ENCODE peak calls at places on chromosome 16, in ten cellular contexts. I, Z, Q, L, E, N, G, R, P and O are unnamed samples.

GRCh38 chr16:81096715-81097208 is 567 bp upstream of the GCSH start:
- DNase-seq in I (no peak), Z (no peak), Q (no peak), L (no peak), E (no peak), N (no peak), G (no peak), R (no peak), P (no peak), O (no peak)

GRCh38 chr16:30748634-30749445 is 615 bp downstream of the PHKG2 start:
- DNase-seq in I (peak; percentile 52), Z (peak; percentile 83), Q (no peak), L (no peak), E (peak; percentile 32), N (peak; percentile 57), G (peak; percentile 50), R (no peak), P (peak; percentile 34), O (no peak)

GRCh38 chr16:29848420-29849297 is 14.4 kb downstream of the CDIPT start:
- DNase-seq in I (peak; percentile 63), Z (peak; percentile 86), Q (peak; percentile 82), L (peak; percentile 81), E (peak; percentile 39), N (peak; percentile 80), G (peak; percentile 39), R (peak; percentile 81), P (peak; percentile 55), O (peak; percentile 79)

GRCh38 chr16:30984669-30985400 is at the start of gene HSD3B7:
- DNase-seq in I (peak; percentile 68), Z (peak; percentile 96), Q (peak; percentile 79), L (peak; percentile 93), E (peak; percentile 64), N (peak; percentile 83), G (peak; percentile 63), R (peak; percentile 91), P (peak; percentile 79), O (peak; percentile 63)

GRCh38 chr16:29745126-29745852 is 501 bp downstream of the C16orf54 start:
- DNase-seq in I (no peak), Z (no peak), Q (peak; percentile 69), L (no peak), E (no peak), N (no peak), G (no peak), R (no peak), P (no peak), O (no peak)

GRCh38 chr16:60203525-60204124 is 1469.5 kb upstream of the GOT2 start:
- DNase-seq in I (peak; percentile 2), Z (no peak), Q (no peak), L (no peak), E (peak; percentile 2), N (peak; percentile 47), G (peak; percentile 35), R (no peak), P (peak; percentile 20), O (no peak)

GRCh38 chr16:72947379-72948237 is 100.3 kb downstream of the ZFHX3 start:
- DNase-seq in I (no peak), Z (no peak), Q (no peak), L (no peak), E (no peak), N (no peak), G (peak; percentile 24), R (no peak), P (no peak), O (no peak)

GRCh38 chr16:4257646-4258556 is 14.9 kb downstream of the TFAP4 start:
- DNase-seq in I (no peak), Z (no peak), Q (no peak), L (peak; percentile 58), E (no peak), N (no peak), G (no peak), R (no peak), P (no peak), O (no peak)

DNA sequence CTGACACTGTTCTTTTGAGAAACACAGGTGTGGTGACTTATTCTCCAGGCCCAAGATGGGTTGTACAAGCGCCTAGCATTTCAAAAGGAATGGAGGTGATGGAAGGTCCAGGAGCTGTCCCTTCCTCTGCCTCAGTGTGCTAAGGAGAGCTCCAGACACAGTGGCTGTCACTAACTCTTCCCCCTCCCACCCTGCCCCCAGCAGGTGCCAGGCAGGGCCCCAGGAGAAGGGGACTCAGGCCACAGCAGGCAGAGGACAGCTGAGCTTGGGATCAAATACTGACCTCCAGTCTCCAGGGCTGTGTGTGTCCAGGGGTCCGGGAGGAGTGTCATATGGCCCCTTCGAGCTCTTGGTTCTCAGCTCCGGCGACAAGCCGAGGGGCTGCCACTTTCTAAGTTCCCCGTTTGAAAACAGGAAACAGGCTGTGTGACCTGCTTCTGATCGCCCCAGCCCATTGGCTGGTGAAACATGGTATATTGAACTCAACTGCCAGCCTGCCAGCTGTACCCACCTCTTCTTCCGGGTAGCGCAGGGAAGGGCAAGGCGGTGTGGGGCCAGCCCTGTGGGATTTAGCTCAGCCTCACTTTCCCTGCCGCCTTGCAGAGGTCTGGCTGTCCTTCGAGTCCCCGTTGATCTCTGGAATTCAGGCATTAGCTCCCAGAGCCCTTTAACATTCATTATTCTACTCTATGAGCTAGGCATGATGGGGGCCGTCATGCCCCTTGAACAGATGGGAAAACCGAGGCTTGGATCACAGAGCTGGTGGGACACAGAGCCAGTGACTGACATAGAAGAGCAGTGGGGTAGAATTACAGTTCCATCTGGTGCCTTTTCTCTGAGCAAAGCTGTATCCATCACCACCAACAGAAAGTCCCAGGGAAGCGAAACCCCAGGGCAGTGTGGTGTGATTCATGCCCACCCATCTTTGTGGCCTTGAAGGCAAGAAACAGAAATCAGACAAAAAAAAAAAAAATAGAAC is at the start of gene SNX20:
- DNase-seq in I (no peak), Z (no peak), Q (peak; percentile 84), L (peak; percentile 5), E (no peak), N (no peak), G (no peak), R (peak; percentile 43), P (no peak), O (peak; percentile 69)
- H3K4me3 ChIP-seq in I (no peak within 1 kb of the TSS), Z (peak within 1 kb of the TSS; percentile 21), Q (peak within 1 kb of the TSS; percentile 56), L (no peak within 1 kb of the TSS), E (no peak within 1 kb of the TSS), N (no peak within 1 kb of the TSS), G (no peak within 1 kb of the TSS), R (peak within 1 kb of the TSS; percentile 37), P (no peak within 1 kb of the TSS), O (peak within 1 kb of the TSS; percentile 93)

GRCh38 chr16:8619671-8620370 is 1.7 kb upstream of the METTL22 start:
- DNase-seq in I (no peak), Z (no peak), Q (no peak), L (no peak), E (no peak), N (peak; percentile 14), G (no peak), R (no peak), P (no peak), O (no peak)
- H3K4me3 ChIP-seq in I (no peak overlapping the region), Z (no peak overlapping the region), Q (no peak overlapping the region), L (no peak overlapping the region), E (no peak overlapping the region), N (no peak overlapping the region), G (no peak overlapping the region), R (no peak overlapping the region), P (no peak overlapping the region), O (no peak overlapping the region)

GRCh38 chr16:674968-675883 is at the start of gene RHBDL1:
- DNase-seq in I (peak; percentile 42), Z (no peak), Q (no peak), L (peak; percentile 58), E (no peak), N (peak; percentile 64), G (peak; percentile 51), R (no peak), P (peak; percentile 38), O (no peak)
- H3K4me3 ChIP-seq in I (peak within 1 kb of the TSS; percentile 50), Z (peak within 1 kb of the TSS; percentile 43), Q (no peak within 1 kb of the TSS), L (peak within 1 kb of the TSS; percentile 18), E (no peak within 1 kb of the TSS), N (peak within 1 kb of the TSS; percentile 51), G (peak within 1 kb of the TSS; percentile 21), R (peak within 1 kb of the TSS; percentile 38), P (peak within 1 kb of the TSS; percentile 34), O (no peak within 1 kb of the TSS)

DNA sequence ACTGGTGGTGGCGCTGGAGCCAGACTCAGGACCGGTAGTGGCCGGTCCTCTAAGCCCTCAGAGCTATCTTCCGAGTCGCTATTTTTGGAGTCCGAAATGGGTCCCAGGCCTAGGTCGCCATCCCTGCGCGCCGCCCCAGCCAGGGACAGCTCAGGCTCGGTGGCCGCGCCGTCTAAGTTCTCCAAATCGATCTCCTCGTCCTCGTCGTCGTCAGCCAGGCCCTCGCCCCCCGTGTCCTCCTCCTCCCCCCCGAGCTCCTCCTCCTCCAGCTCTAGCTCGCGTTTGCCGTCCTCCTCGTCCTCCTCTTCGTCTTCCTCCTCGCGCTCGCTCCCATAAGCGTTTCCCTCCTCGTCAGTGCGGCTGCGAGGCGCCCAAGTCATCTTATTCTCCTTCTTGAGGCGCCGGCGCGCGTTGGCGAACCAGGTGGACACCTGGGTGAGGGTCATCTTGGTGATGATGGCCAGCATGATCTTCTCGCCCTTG is 1.6 kb downstream of the IRX3 start:
- DNase-seq in I (no peak), Z (no peak), Q (peak; percentile 77), L (no peak), E (peak; percentile 54), N (no peak), G (peak; percentile 14), R (no peak), P (peak; percentile 37), O (no peak)
- H3K4me3 ChIP-seq in I (no peak overlapping the region), Z (peak overlapping the region; percentile 52), Q (peak overlapping the region; percentile 45), L (peak overlapping the region; percentile 9), E (peak overlapping the region; percentile 66), N (peak overlapping the region; percentile 64), G (no peak overlapping the region), R (peak overlapping the region; percentile 67), P (peak overlapping the region; percentile 64), O (no peak overlapping the region)

GRCh38 chr16:7137560-7138330 is 194.9 kb upstream of the RBFOX1 start:
- DNase-seq in I (no peak), Z (no peak), Q (no peak), L (no peak), E (peak; percentile 4), N (no peak), G (no peak), R (no peak), P (no peak), O (no peak)

DNA sequence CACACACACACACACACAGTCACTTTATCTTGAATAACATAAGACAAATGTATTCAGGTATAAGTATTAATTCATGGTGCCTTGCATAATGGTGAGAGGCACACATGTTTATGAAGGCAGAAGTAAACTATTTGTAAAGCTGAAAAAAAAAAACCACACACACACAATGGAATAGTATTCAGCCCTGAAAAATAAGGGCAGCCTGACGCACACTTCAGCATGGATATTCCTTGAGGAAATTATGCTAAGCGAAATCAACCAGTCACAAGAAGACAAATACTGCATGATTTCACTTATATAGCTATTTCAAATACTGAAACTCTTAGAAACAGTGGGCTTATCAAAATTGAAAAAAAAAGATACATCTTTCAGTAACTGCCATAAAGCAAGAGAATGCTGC is 200.2 kb upstream of the RBFOX1 start:
- DNase-seq in I (no peak), Z (no peak), Q (no peak), L (no peak), E (no peak), N (no peak), G (no peak), R (no peak), P (no peak), O (no peak)
- H3K4me3 ChIP-seq in I (no peak overlapping the region), Z (no peak overlapping the region), Q (no peak overlapping the region), L (no peak overlapping the region), E (no peak overlapping the region), N (no peak overlapping the region), G (no peak overlapping the region), R (no peak overlapping the region), P (no peak overlapping the region), O (no peak overlapping the region)

GRCh38 chr16:67845291-67846062 is 1.3 kb upstream of the NUTF2 start:
- DNase-seq in I (no peak), Z (no peak), Q (no peak), L (no peak), E (no peak), N (no peak), G (no peak), R (no peak), P (no peak), O (no peak)
- H3K4me3 ChIP-seq in I (peak overlapping the region; percentile 53), Z (peak overlapping the region; percentile 89), Q (peak overlapping the region; percentile 99), L (no peak overlapping the region), E (peak overlapping the region; percentile 51), N (peak overlapping the region; percentile 93), G (peak overlapping the region; percentile 91), R (peak overlapping the region; percentile 99), P (peak overlapping the region; percentile 78), O (peak overlapping the region; percentile 86)